ENCODE peak calls at places on chromosomes 1 and 21, in nine cellular contexts. B, L, Q, X, H, Y, I, K and J are unnamed samples.
A peak's percentile ranks its signal among the peaks of the same experiment; 100 is the strongest.

GRCh38 chr1:229694053-229694693 is 68.1 kb downstream of the URB2 start:
- DNase-seq in Y (peak; percentile 69), I (no peak), L (no peak), B (no peak), H (no peak), X (no peak), Q (no peak), K (peak; percentile 80), J (no peak)

GRCh38 chr1:153767519-153767918 is 7.7 kb upstream of the SLC27A3 start:
- DNase-seq in K (no peak), X (no peak), H (no peak), B (no peak), Y (no peak), I (no peak), Q (no peak), L (no peak), J (no peak)

GRCh38 chr21:26072891-26073615 is 97.5 kb downstream of the APP start:
- DNase-seq in Q (no peak), I (no peak), H (no peak), X (no peak), B (no peak), L (no peak), Y (no peak), K (no peak), J (no peak)

GRCh38 chr1:92795166-92795565 is 10.3 kb upstream of the EVI5 start:
- DNase-seq in B (no peak), X (no peak), I (no peak), L (no peak), Y (no peak), K (no peak), Q (no peak), H (no peak), J (no peak)

GRCh38 chr21:45523411-45524101 is 18.7 kb downstream of the SLC19A1 start:
- DNase-seq in X (no peak), Q (no peak), Y (no peak), B (no peak), K (no peak), I (no peak), H (no peak), L (no peak), J (no peak)

GRCh38 chr1:9079980-9080703 is 10.7 kb upstream of the SLC2A5 start:
- DNase-seq in H (no peak), Q (no peak), I (peak; percentile 89), X (no peak), L (no peak), B (no peak), Y (no peak), K (no peak), J (no peak)

GRCh38 chr1:86865973-86866637 is 47.8 kb downstream of the SELENOF start:
- DNase-seq in L (no peak), K (no peak), H (no peak), B (no peak), I (peak; percentile 24), Q (no peak), X (no peak), Y (no peak), J (no peak)

GRCh38 chr1:7589774-7590425 is 181.2 kb upstream of the VAMP3 start:
- DNase-seq in X (no peak), K (no peak), Q (no peak), H (no peak), B (no peak), Y (no peak), I (no peak), L (no peak), J (no peak)

GRCh38 chr1:6008696-6009095 is 16.5 kb upstream of the NPHP4 start:
- DNase-seq in B (no peak), L (no peak), Y (no peak), K (no peak), Q (no peak), I (no peak), X (no peak), H (no peak), J (no peak)

GRCh38 chr1:26360807-26361604 is 7.1 kb upstream of the CRYBG2 start:
- DNase-seq in L (no peak), Q (no peak), I (no peak), H (no peak), Y (no peak), K (peak; percentile 54), B (no peak), X (no peak), J (no peak)

GRCh38 chr1:23930270-23930669 is 17.1 kb upstream of the CNR2 start:
- DNase-seq in Y (no peak), I (no peak), H (no peak), Q (no peak), X (no peak), B (no peak), K (no peak), L (no peak), J (no peak)

GRCh38 chr1:151976015-151976343 is 17.7 kb downstream of the S100A10 start:
- DNase-seq in H (peak; percentile 84), Q (no peak), B (no peak), X (no peak), Y (no peak), K (no peak), I (no peak), L (no peak), J (no peak)

GRCh38 chr1:156342556-156342955 is 4.2 kb downstream of the TSACC start:
- DNase-seq in L (no peak), K (no peak), Q (no peak), B (no peak), Y (no peak), H (no peak), I (no peak), X (no peak), J (no peak)

DNA sequence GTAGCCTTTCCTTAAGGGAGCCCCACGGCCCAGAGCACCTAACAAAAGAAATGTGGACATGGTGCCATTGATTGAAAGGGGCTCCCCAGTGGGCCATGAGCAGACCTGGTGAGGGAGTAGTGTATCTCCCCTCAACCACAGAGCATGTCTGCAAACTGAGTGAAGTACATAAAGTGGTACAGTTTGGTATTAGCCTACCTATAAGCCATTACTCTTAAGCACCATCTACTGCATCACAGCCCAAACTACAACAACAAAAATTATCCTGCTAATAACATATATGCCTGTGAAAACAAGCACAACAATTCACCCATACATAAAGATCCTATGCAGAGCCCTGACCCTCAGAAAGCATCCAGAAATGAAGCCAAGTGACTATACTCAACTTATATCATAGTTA is 407.8 kb downstream of the PTPRC start:
- DNase-seq in H (no peak), L (no peak), Q (no peak), I (no peak), K (no peak), B (no peak), X (no peak), Y (no peak), J (no peak)
- TF ChIP-seq REST in H (no peak), L (no peak), Q (no peak), I (no peak), K (no peak), B (no peak), X (no peak), Y (no peak), J (no peak)

GRCh38 chr1:59391216-59392179 is 94.6 kb downstream of the FGGY start:
- DNase-seq in I (no peak), K (no peak), Y (no peak), B (no peak), X (no peak), Q (no peak), H (no peak), L (no peak), J (no peak)

GRCh38 chr1:59390307-59390706 is 93.4 kb downstream of the FGGY start:
- DNase-seq in L (no peak), X (no peak), I (no peak), Y (no peak), K (no peak), B (no peak), H (no peak), Q (no peak), J (no peak)

GRCh38 chr1:59394706-59395417 is 98.0 kb downstream of the FGGY start:
- DNase-seq in Y (no peak), Q (no peak), H (no peak), B (no peak), K (no peak), X (no peak), I (no peak), L (no peak), J (no peak)

GRCh38 chr1:59396387-59396786 is 99.5 kb downstream of the FGGY start:
- DNase-seq in X (no peak), Y (no peak), I (no peak), L (no peak), Q (no peak), H (no peak), B (no peak), K (no peak), J (no peak)

GRCh38 chr1:59393211-59394180 is 96.6 kb downstream of the FGGY start:
- DNase-seq in X (no peak), Q (peak; percentile 50), K (no peak), H (peak; percentile 16), I (no peak), Y (peak; percentile 44), B (no peak), L (no peak), J (no peak)
- TF ChIP-seq REST in X (no peak), Q (no peak), K (no peak), H (no peak), I (no peak), Y (no peak), B (no peak), L (no peak), J (no peak)

DNA sequence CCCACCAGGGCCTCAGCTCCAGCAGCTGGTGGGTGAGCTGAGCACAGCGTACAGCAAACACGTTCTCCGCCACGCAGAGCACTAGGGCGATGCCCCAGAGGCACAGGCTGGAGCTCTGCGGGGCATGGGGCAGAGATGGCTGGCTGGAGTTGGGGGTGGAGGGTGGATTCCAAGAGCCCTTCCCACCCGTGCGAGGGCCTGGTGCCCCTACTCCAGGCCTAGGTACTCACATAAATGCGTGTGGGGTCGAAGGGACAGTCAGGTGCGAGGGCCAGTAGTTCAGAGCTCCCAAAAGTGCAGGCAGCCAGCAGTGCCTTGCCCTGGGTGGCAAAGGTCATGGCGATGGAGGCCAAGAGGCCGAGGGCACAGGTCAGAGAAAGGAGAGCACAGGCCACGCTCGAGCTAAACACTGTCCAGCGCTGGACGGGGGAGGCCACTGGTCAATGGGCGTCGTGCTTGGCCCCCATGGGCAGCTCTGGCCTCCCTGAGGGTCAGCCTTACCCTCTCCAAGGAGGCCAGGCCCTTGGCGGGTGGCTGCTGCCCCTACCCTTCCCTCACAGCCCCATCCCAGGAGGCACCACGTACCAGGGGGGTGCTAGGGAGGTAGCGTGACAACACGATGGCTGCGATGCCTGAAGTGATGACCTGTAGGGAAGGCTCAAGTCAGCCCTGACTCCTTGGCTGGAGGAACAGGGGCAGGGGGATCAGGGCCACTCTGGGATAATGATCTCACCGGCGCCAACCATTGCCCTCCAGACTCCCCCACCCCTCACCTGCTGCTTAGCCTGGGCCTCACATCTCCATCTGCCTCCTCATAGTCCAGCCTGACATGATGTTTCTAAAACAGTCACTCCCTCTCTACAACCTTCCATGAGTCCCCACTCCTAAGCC is 5.6 kb downstream of the TMEM54 start:
- DNase-seq in Q (no peak), I (no peak), B (no peak), X (no peak), H (no peak), Y (no peak), L (no peak), K (peak; percentile 30), J (no peak)
- TF ChIP-seq REST in Q (no peak), I (no peak), B (no peak), X (no peak), H (no peak), Y (no peak), L (no peak), K (no peak), J (no peak)

GRCh38 chr1:30085814-30086770 is 637.3 kb downstream of the MATN1 start:
- DNase-seq in L (peak; percentile 10), H (peak; percentile 85), X (no peak), I (no peak), B (no peak), Y (peak; percentile 93), K (peak; percentile 93), Q (peak; percentile 8), J (no peak)
- TF ChIP-seq REST in L (no peak), H (no peak), X (no peak), I (no peak), B (no peak), Y (no peak), K (no peak), Q (no peak), J (no peak)